ENCODE peak calls at places on chromosomes 3 and 15, in five cellular contexts. One of them, this sample, is unnamed.

GRCh38 chr3:55481918-55482495 is 5.1 kb downstream of the WNT5A start:
- DNase-seq in fibroblast of lung: peak; percentile 73
- DNase-seq in aorta: no peak
- DNase-seq in ovary: peak; percentile 69
- DNase-seq in lower lobe of right lung: no peak
- DNase-seq in this sample: no peak

GRCh38 chr15:83208357-83208661 is 686 bp upstream of the HDGFL3 start:
- DNase-seq in aorta: no peak
- DNase-seq in lower lobe of right lung: no peak
- DNase-seq in fibroblast of lung: no peak
- DNase-seq in ovary: no peak
- DNase-seq in this sample: no peak

GRCh38 chr15:65309882-65310418 is 5.5 kb downstream of the RNU5B-1 start:
- DNase-seq in fibroblast of lung: no peak
- DNase-seq in ovary: no peak
- DNase-seq in aorta: no peak
- DNase-seq in lower lobe of right lung: peak; percentile 9
- DNase-seq in this sample: no peak

GRCh38 chr3:188396900-188397299 is 242.9 kb downstream of the LPP start:
- DNase-seq in ovary: no peak
- DNase-seq in aorta: no peak
- DNase-seq in lower lobe of right lung: no peak
- DNase-seq in fibroblast of lung: no peak
- DNase-seq in this sample: peak; percentile 25

GRCh38 chr3:38000965-38001455 is 10.4 kb downstream of the VILL start:
- DNase-seq in aorta: no peak
- DNase-seq in ovary: no peak
- DNase-seq in fibroblast of lung: no peak
- DNase-seq in lower lobe of right lung: no peak
- DNase-seq in this sample: no peak

GRCh38 chr3:48190911-48191310 is 2.7 kb upstream of the CDC25A start:
- DNase-seq in fibroblast of lung: no peak
- DNase-seq in ovary: no peak
- DNase-seq in lower lobe of right lung: no peak
- DNase-seq in aorta: no peak
- DNase-seq in this sample: no peak

GRCh38 chr3:137768361-137769320 is 4.5 kb downstream of the SOX14 start:
- DNase-seq in lower lobe of right lung: no peak
- DNase-seq in fibroblast of lung: no peak
- DNase-seq in aorta: no peak
- DNase-seq in ovary: no peak
- DNase-seq in this sample: no peak

GRCh38 chr3:14077310-14077709 is 47.4 kb downstream of the CHCHD4 start:
- DNase-seq in aorta: no peak
- DNase-seq in lower lobe of right lung: no peak
- DNase-seq in fibroblast of lung: peak; percentile 1
- DNase-seq in ovary: no peak
- DNase-seq in this sample: no peak

GRCh38 chr3:5013021-5013906 is 34.0 kb downstream of the BHLHE40 start:
- DNase-seq in ovary: no peak
- DNase-seq in fibroblast of lung: peak; percentile 76
- DNase-seq in lower lobe of right lung: no peak
- DNase-seq in aorta: no peak
- DNase-seq in this sample: peak; percentile 30

GRCh38 chr3:152317956-152318355 is 49.2 kb downstream of the MBNL1 start:
- DNase-seq in aorta: no peak
- DNase-seq in lower lobe of right lung: no peak
- DNase-seq in ovary: no peak
- DNase-seq in fibroblast of lung: peak; percentile 88
- DNase-seq in this sample: no peak
- H3K4me1 ChIP-seq in aorta: peaks cover 6% of the 10 kb centered on the region
- H3K4me1 ChIP-seq in lower lobe of right lung: peaks cover 85% of the 10 kb centered on the region
- H3K4me1 ChIP-seq in ovary: peaks cover 2% of the 10 kb centered on the region
- H3K4me1 ChIP-seq in fibroblast of lung: peaks cover 8% of the 10 kb centered on the region
- H3K4me1 ChIP-seq in this sample: peaks cover 61% of the 10 kb centered on the region

DNA sequence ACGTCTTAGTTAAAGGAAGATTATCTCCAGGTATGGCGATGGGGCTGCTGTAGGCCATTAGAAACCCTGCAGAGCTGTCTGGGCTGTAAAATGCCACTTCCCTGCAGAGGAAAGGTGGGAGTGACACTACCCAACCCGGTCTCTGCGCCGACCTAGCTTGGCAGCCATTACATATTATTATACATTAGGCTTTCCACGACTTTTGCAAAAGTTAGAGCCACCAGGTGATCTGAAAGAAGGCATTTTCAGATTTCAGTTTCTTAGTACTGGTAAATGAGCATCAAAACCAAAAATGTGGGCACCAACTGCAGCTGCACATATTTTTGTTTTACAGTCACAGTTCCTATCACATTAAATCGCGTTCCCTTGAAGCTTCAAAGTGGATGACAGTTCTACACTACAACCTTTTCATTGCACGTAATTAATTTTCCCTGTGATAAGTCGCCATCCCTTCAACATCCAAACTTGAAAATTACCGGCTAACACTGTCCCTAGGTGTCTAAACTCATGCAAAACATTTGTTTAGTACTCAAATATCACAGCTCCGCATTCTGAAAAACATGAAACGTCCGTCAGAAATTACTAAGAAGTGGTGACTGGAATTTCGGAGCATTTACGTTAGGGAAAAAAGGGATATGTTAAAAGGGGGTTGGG is 81.3 kb upstream of the CHD2 start:
- DNase-seq in fibroblast of lung: peak; percentile 28
- DNase-seq in ovary: no peak
- DNase-seq in lower lobe of right lung: no peak
- DNase-seq in aorta: no peak
- DNase-seq in this sample: no peak
- H3K4me1 ChIP-seq in fibroblast of lung: peaks cover 2% of the 10 kb centered on the region
- H3K4me1 ChIP-seq in ovary: peaks cover 2% of the 10 kb centered on the region
- H3K4me1 ChIP-seq in lower lobe of right lung: peaks cover 32% of the 10 kb centered on the region
- H3K4me1 ChIP-seq in aorta: no peaks in the 10 kb centered on the region
- H3K4me1 ChIP-seq in this sample: peaks cover 39% of the 10 kb centered on the region

GRCh38 chr3:30639937-30640336 is 33.5 kb downstream of the TGFBR2 start:
- DNase-seq in fibroblast of lung: no peak
- DNase-seq in aorta: no peak
- DNase-seq in lower lobe of right lung: no peak
- DNase-seq in ovary: no peak
- DNase-seq in this sample: no peak

GRCh38 chr3:30640856-30641255 is 34.5 kb downstream of the TGFBR2 start:
- DNase-seq in aorta: no peak
- DNase-seq in ovary: no peak
- DNase-seq in fibroblast of lung: no peak
- DNase-seq in lower lobe of right lung: no peak
- DNase-seq in this sample: no peak

GRCh38 chr3:30643763-30644462 is 37.5 kb downstream of the TGFBR2 start:
- DNase-seq in fibroblast of lung: no peak
- DNase-seq in aorta: peak; percentile 62
- DNase-seq in ovary: no peak
- DNase-seq in lower lobe of right lung: no peak
- DNase-seq in this sample: no peak

GRCh38 chr3:30642715-30643361 is 36.4 kb downstream of the TGFBR2 start:
- DNase-seq in lower lobe of right lung: no peak
- DNase-seq in fibroblast of lung: no peak
- DNase-seq in aorta: no peak
- DNase-seq in ovary: no peak
- DNase-seq in this sample: no peak

GRCh38 chr3:30641612-30642251 is 35.3 kb downstream of the TGFBR2 start:
- DNase-seq in aorta: no peak
- DNase-seq in fibroblast of lung: no peak
- DNase-seq in ovary: no peak
- DNase-seq in lower lobe of right lung: no peak
- DNase-seq in this sample: no peak
- H3K4me1 ChIP-seq in aorta: peaks cover 16% of the 10 kb centered on the region
- H3K4me1 ChIP-seq in fibroblast of lung: peaks cover 8% of the 10 kb centered on the region
- H3K4me1 ChIP-seq in ovary: peaks cover 1% of the 10 kb centered on the region
- H3K4me1 ChIP-seq in lower lobe of right lung: peaks cover 89% of the 10 kb centered on the region
- H3K4me1 ChIP-seq in this sample: peaks cover 37% of the 10 kb centered on the region

GRCh38 chr3:100004931-100005330 is 109.4 kb downstream of the FILIP1L start:
- DNase-seq in lower lobe of right lung: no peak
- DNase-seq in aorta: no peak
- DNase-seq in ovary: no peak
- DNase-seq in fibroblast of lung: no peak
- DNase-seq in this sample: no peak
- H3K4me1 ChIP-seq in lower lobe of right lung: peaks cover 24% of the 10 kb centered on the region
- H3K4me1 ChIP-seq in aorta: peaks cover 2% of the 10 kb centered on the region
- H3K4me1 ChIP-seq in ovary: peaks cover 2% of the 10 kb centered on the region
- H3K4me1 ChIP-seq in fibroblast of lung: peaks cover 12% of the 10 kb centered on the region
- H3K4me1 ChIP-seq in this sample: peaks cover 51% of the 10 kb centered on the region